ENCODE peak calls at places on chromosome X, in eight cellular contexts. X is adrenal gland; H is CD4-positive, alpha-beta memory T cell; A is HEK293T; G is NCI-H1417; B is substantia nigra; Y is anterior cingulate cortex; J is midbrain. Z is an unnamed sample.

GRCh38 chrX:49166914-49167739 is 4.6 kb downstream of the MAGIX start:
- DNase-seq in X (peak; percentile 72), H (peak; percentile 61), A (no peak), G (no peak), B (no peak), Y (no peak), J (no peak), Z (no peak)

GRCh38 chrX:17160971-17161370 is 214.0 kb upstream of the NHS start:
- DNase-seq in X (no peak), H (no peak), A (no peak), G (no peak), B (no peak), Y (no peak), J (no peak), Z (no peak)

GRCh38 chrX:65643046-65643785 is 24.2 kb upstream of the MSN start:
- DNase-seq in X (peak; percentile 30), H (no peak), A (no peak), G (no peak), B (no peak), Y (no peak), J (no peak), Z (no peak)

GRCh38 chrX:151896734-151897474 is 15.8 kb upstream of the MAGEA4 start:
- DNase-seq in X (no peak), H (no peak), A (no peak), G (no peak), B (no peak), Y (no peak), J (no peak), Z (no peak)

GRCh38 chrX:13223868-13224555 is 95.8 kb downstream of the ATXN3L start:
- DNase-seq in X (peak; percentile 13), H (no peak), A (no peak), G (no peak), B (no peak), Y (no peak), J (no peak), Z (no peak)

GRCh38 chrX:18041656-18042055 is 179.0 kb downstream of the BEND2 start:
- DNase-seq in X (no peak), H (no peak), A (no peak), G (no peak), B (no peak), Y (no peak), J (no peak), Z (no peak)

GRCh38 chrX:67523932-67524331 is 19.9 kb upstream of the AR start:
- DNase-seq in X (no peak), H (no peak), A (no peak), G (no peak), B (no peak), Y (no peak), J (no peak), Z (no peak)

GRCh38 chrX:45238489-45238888 is 37.8 kb upstream of the DIPK2B start:
- DNase-seq in X (no peak), H (no peak), A (no peak), G (no peak), B (no peak), Y (no peak), J (no peak), Z (no peak)

GRCh38 chrX:82782014-82782413 is 726.1 kb upstream of the POU3F4 start:
- DNase-seq in X (no peak), H (no peak), A (no peak), G (no peak), B (no peak), Y (no peak), J (no peak), Z (no peak)

GRCh38 chrX:115897956-115898355 is 272.6 kb upstream of the AGTR2 start:
- DNase-seq in X (no peak), H (no peak), A (no peak), G (no peak), B (no peak), Y (no peak), J (no peak), Z (no peak)